ENCODE peak calls at places on chromosome 6, in four cellular contexts. One of them, this sample, is unnamed.
A peak's percentile ranks its signal among the peaks of the same experiment; 100 is the strongest.

GRCh38 chr6:161151660-161152526 is 122.0 kb downstream of the AGPAT4 start:
- DNase-seq in GM23248: no peak
- DNase-seq in A549: no peak
- DNase-seq in OCI-LY7: no peak
- DNase-seq in this sample: no peak

GRCh38 chr6:160634706-160635105 is 29.4 kb downstream of the LPA start:
- DNase-seq in A549: no peak
- DNase-seq in GM23248: no peak
- DNase-seq in OCI-LY7: no peak
- DNase-seq in this sample: no peak

GRCh38 chr6:154292855-154293519 is 63.6 kb downstream of the IPCEF1 start:
- DNase-seq in OCI-LY7: no peak
- DNase-seq in GM23248: peak; percentile 74
- DNase-seq in A549: peak; percentile 42
- DNase-seq in this sample: no peak

GRCh38 chr6:116859264-116859663 is 17.8 kb upstream of the RFX6 start:
- DNase-seq in OCI-LY7: peak; percentile 4
- DNase-seq in A549: no peak
- DNase-seq in GM23248: no peak
- DNase-seq in this sample: no peak

GRCh38 chr6:82364087-82365010 is 732 bp downstream of the TPBG start:
- DNase-seq in OCI-LY7: no peak
- DNase-seq in GM23248: peak; percentile 85
- DNase-seq in A549: peak; percentile 69
- DNase-seq in this sample: no peak

GRCh38 chr6:94956910-94957309 is 620.4 kb upstream of the MANEA start:
- DNase-seq in OCI-LY7: no peak
- DNase-seq in A549: no peak
- DNase-seq in GM23248: no peak
- DNase-seq in this sample: no peak

GRCh38 chr6:151999194-151999593 is 191.7 kb downstream of the ESR1 start:
- DNase-seq in A549: no peak
- DNase-seq in OCI-LY7: no peak
- DNase-seq in GM23248: peak; percentile 21
- DNase-seq in this sample: no peak

GRCh38 chr6:148915889-148916288 is 169.1 kb downstream of the UST start:
- DNase-seq in A549: no peak
- DNase-seq in OCI-LY7: no peak
- DNase-seq in GM23248: no peak
- DNase-seq in this sample: no peak

GRCh38 chr6:85402922-85403321 is 47.0 kb upstream of the NT5E start:
- DNase-seq in A549: no peak
- DNase-seq in GM23248: peak; percentile 9
- DNase-seq in OCI-LY7: no peak
- DNase-seq in this sample: no peak

GRCh38 chr6:6384520-6384919 is 64.1 kb upstream of the F13A1 start:
- DNase-seq in GM23248: no peak
- DNase-seq in A549: no peak
- DNase-seq in OCI-LY7: peak; percentile 84
- DNase-seq in this sample: peak; percentile 87

DNA sequence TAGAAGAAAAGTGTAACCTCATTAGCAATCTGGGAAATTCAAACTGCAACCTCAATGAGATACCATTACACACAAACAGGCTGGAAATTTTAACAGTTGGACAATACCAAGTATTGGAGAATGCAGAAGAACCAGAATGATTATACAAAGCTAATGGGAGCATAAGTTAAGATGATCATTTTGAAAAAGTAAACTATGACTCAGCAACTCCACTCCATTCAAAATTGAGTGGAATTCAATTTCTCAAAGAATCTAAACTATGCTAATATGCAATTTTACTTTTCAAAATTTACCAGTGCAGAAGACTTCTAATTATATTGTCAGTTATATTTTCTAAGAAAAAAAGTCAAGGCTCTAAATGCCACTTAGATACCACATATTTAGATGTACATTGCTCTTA is 17.2 kb downstream of the GPLD1 start:
- DNase-seq in GM23248: no peak
- DNase-seq in OCI-LY7: no peak
- DNase-seq in A549: no peak
- DNase-seq in this sample: no peak
- H3K4me2 ChIP-seq in GM23248: no peak overlapping the region
- H3K4me2 ChIP-seq in OCI-LY7: no peak overlapping the region
- H3K4me2 ChIP-seq in A549: peak overlapping the region; percentile 14
- H3K4me2 ChIP-seq in this sample: no peak overlapping the region

DNA sequence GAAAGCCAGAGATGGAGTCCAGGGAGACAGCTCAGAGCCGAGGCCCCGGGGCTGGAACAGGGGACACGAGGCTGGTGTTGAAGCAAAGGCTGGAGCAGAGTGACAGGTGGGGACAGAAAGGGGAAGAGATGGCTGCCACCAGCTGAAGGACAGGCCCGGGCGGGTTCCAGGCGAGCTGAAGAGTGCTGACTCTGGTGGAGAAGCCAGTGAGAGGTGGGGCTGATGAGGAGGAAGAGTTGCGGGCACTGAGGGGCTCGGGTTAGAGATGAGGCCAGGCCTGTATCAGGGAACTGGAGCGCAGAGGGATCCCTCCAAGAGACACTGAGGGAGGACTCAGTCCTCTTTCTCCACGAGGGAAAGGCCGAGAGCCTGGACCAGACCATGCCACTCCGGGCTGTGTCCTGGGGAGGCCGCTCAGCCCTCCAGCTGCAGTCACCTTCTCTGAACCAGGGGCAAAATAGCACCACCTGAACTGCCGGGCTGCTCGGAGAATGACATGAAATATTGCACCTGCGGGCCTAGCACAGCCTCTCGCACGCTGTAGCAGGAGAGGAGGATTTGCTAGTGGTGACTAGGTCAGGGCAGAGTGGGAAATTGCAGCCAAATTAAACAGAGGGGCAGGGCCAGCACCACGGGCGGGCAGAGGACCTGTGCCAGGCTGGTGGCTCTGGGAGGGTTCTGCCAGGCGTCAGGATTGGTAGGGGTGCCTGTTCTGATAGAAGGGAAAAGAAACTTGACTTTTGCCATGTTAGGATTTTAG is 175.9 kb downstream of the ZDHHC14 start:
- DNase-seq in A549: no peak
- DNase-seq in GM23248: no peak
- DNase-seq in OCI-LY7: peak; percentile 75
- DNase-seq in this sample: peak; percentile 74
- H3K4me2 ChIP-seq in A549: no peak overlapping the region
- H3K4me2 ChIP-seq in GM23248: no peak overlapping the region
- H3K4me2 ChIP-seq in OCI-LY7: peak overlapping the region; percentile 70
- H3K4me2 ChIP-seq in this sample: peak overlapping the region; percentile 69

DNA sequence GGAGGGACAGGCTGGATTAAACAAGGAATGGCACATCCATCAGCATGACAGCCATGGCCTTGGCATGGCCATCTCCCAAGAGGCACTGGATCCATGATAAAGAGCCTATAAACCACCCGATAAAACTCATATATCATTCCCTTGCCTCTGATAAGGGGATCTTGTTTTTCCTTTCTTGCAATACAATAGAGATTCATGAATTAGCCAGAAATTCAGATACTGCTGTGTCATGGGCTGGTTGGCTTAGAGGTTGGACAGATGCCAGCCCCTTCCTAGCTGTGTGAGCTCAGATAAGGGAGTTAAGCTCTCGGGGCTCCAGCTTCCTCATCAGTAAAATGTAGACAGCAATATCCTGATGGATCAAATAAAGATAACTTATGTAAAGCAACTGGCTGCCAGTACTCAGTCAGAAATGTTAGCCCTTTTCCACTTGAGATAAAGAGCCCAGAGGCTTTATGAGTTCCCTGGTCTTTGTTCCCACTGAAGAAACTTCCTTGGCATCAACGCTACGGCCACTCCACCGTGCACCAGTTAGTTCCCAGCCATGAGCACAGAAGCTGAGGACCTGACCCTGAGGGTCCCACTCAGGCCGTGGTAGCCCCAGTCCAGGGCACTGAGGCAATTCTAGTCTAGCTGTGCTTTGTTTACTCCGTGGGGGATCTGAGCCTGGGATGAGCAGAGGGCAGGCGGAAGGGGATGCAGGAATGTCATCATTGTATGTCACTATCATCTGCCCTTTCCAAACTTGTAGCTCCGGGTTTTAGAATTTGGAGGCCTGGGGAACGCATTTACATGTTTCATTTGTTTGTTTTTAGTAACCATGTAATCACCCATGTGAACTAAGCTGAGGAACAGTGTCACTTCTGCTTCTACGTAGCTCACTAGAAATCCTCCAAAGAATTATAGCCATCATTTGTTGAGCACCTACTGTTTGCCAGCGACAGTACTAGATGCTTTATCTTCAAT is 67.2 kb upstream of the TBC1D7 start:
- DNase-seq in GM23248: peak; percentile 81
- DNase-seq in OCI-LY7: peak; percentile 32
- DNase-seq in A549: peak; percentile 70
- DNase-seq in this sample: no peak
- H3K4me2 ChIP-seq in GM23248: no peak overlapping the region
- H3K4me2 ChIP-seq in OCI-LY7: peak overlapping the region; percentile 78
- H3K4me2 ChIP-seq in A549: peak overlapping the region; percentile 37
- H3K4me2 ChIP-seq in this sample: no peak overlapping the region

GRCh38 chr6:45640811-45641210 is 263.1 kb upstream of the SUPT3H start:
- DNase-seq in A549: no peak
- DNase-seq in OCI-LY7: no peak
- DNase-seq in GM23248: no peak
- DNase-seq in this sample: no peak

GRCh38 chr6:45637056-45637455 is 259.3 kb upstream of the SUPT3H start:
- DNase-seq in A549: no peak
- DNase-seq in GM23248: no peak
- DNase-seq in OCI-LY7: no peak
- DNase-seq in this sample: no peak

GRCh38 chr6:45637611-45638257 is 260.0 kb upstream of the SUPT3H start:
- DNase-seq in A549: no peak
- DNase-seq in GM23248: no peak
- DNase-seq in OCI-LY7: no peak
- DNase-seq in this sample: no peak

GRCh38 chr6:45642331-45643126 is 264.8 kb upstream of the SUPT3H start:
- DNase-seq in A549: no peak
- DNase-seq in OCI-LY7: no peak
- DNase-seq in GM23248: no peak
- DNase-seq in this sample: no peak

DNA sequence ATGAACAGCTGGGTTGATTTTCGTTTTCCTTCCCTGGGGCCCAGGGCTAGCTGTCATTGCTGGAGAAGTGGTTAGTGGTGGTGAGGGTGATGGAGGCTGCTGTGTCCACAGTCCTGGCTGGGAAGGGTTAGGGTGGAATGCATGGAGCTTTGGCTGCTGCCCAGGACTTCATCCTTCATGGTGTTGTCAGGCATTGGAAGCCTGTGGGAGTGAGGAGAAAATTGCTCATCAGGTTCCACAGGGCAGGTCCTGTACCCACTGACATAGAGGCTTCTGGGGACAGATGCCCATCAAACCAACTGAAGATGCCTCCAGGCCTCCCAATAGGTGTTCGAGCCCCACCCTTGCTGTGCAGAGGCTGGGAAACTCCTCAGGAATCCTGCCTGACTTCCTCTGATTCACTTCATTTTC is 262.4 kb upstream of the SUPT3H start:
- DNase-seq in GM23248: peak; percentile 57
- DNase-seq in A549: no peak
- DNase-seq in OCI-LY7: no peak
- DNase-seq in this sample: no peak
- H3K4me2 ChIP-seq in GM23248: no peak overlapping the region
- H3K4me2 ChIP-seq in A549: no peak overlapping the region
- H3K4me2 ChIP-seq in OCI-LY7: no peak overlapping the region
- H3K4me2 ChIP-seq in this sample: no peak overlapping the region

GRCh38 chr6:14619419-14619781 is 501.8 kb downstream of the CD83 start:
- DNase-seq in A549: no peak
- DNase-seq in GM23248: no peak
- DNase-seq in OCI-LY7: no peak
- DNase-seq in this sample: no peak
- H3K4me2 ChIP-seq in A549: no peak overlapping the region
- H3K4me2 ChIP-seq in GM23248: no peak overlapping the region
- H3K4me2 ChIP-seq in OCI-LY7: no peak overlapping the region
- H3K4me2 ChIP-seq in this sample: no peak overlapping the region

GRCh38 chr6:88502391-88502790 is 336.2 kb upstream of the CNR1 start:
- DNase-seq in OCI-LY7: no peak
- DNase-seq in A549: no peak
- DNase-seq in GM23248: no peak
- DNase-seq in this sample: no peak
- H3K4me2 ChIP-seq in OCI-LY7: no peak overlapping the region
- H3K4me2 ChIP-seq in A549: no peak overlapping the region
- H3K4me2 ChIP-seq in GM23248: no peak overlapping the region
- H3K4me2 ChIP-seq in this sample: no peak overlapping the region